ENCODE peak calls at places on chromosomes 5 and 9, in four cellular contexts. One of them, this sample, is unnamed.

GRCh38 chr5:21862986-21863385 is 990.2 kb downstream of the CDH12 start:
- DNase-seq in MM.1S: no peak
- DNase-seq in WERI-Rb-1: no peak
- DNase-seq in Peyer's patch: no peak
- DNase-seq in this sample: no peak

GRCh38 chr5:72767289-72768010 is 49.0 kb upstream of the TNPO1 start:
- DNase-seq in Peyer's patch: no peak
- DNase-seq in WERI-Rb-1: peak; percentile 20
- DNase-seq in MM.1S: no peak
- DNase-seq in this sample: no peak

GRCh38 chr9:70076678-70077077 is 33.0 kb downstream of the MAMDC2 start:
- DNase-seq in WERI-Rb-1: no peak
- DNase-seq in Peyer's patch: no peak
- DNase-seq in MM.1S: no peak
- DNase-seq in this sample: no peak

GRCh38 chr5:107469485-107469884 is 201.3 kb downstream of the EFNA5 start:
- DNase-seq in MM.1S: no peak
- DNase-seq in Peyer's patch: no peak
- DNase-seq in WERI-Rb-1: no peak
- DNase-seq in this sample: no peak

GRCh38 chr5:73640861-73641320 is 14.9 kb downstream of the ARHGEF28 start:
- DNase-seq in MM.1S: no peak
- DNase-seq in WERI-Rb-1: no peak
- DNase-seq in Peyer's patch: no peak
- DNase-seq in this sample: no peak

GRCh38 chr5:113043491-113043931 is 66.9 kb downstream of the DCP2 start:
- DNase-seq in Peyer's patch: no peak
- DNase-seq in WERI-Rb-1: no peak
- DNase-seq in MM.1S: peak; percentile 26
- DNase-seq in this sample: no peak

GRCh38 chr5:65672787-65673186 is 48.0 kb downstream of the SHLD3 start:
- DNase-seq in Peyer's patch: no peak
- DNase-seq in WERI-Rb-1: no peak
- DNase-seq in MM.1S: no peak
- DNase-seq in this sample: no peak

GRCh38 chr5:137203011-137203632 is 296.0 kb downstream of the SPOCK1 start:
- DNase-seq in WERI-Rb-1: peak; percentile 32
- DNase-seq in MM.1S: no peak
- DNase-seq in Peyer's patch: no peak
- DNase-seq in this sample: no peak

GRCh38 chr5:114101153-114101552 is 260.7 kb upstream of the KCNN2 start:
- DNase-seq in WERI-Rb-1: no peak
- DNase-seq in Peyer's patch: no peak
- DNase-seq in MM.1S: peak; percentile 66
- DNase-seq in this sample: no peak

GRCh38 chr5:145925353-145925752 is 11.0 kb upstream of the SH3RF2 start:
- DNase-seq in MM.1S: no peak
- DNase-seq in WERI-Rb-1: no peak
- DNase-seq in Peyer's patch: no peak
- DNase-seq in this sample: no peak

GRCh38 chr5:156380846-156381245 is 53.9 kb downstream of the SGCD start:
- DNase-seq in MM.1S: no peak
- DNase-seq in Peyer's patch: no peak
- DNase-seq in WERI-Rb-1: no peak
- DNase-seq in this sample: no peak

GRCh38 chr9:85541876-85542275 is 199.9 kb downstream of the AGTPBP1 start:
- DNase-seq in WERI-Rb-1: no peak
- DNase-seq in Peyer's patch: no peak
- DNase-seq in MM.1S: no peak
- DNase-seq in this sample: no peak

GRCh38 chr9:19156805-19157204 is 29.5 kb upstream of the PLIN2 start:
- DNase-seq in WERI-Rb-1: no peak
- DNase-seq in MM.1S: no peak
- DNase-seq in Peyer's patch: no peak
- DNase-seq in this sample: no peak

GRCh38 chr9:100933656-100934055 is 94.9 kb upstream of the PLPPR1 start:
- DNase-seq in MM.1S: no peak
- DNase-seq in Peyer's patch: no peak
- DNase-seq in WERI-Rb-1: no peak
- DNase-seq in this sample: no peak

GRCh38 chr9:125639057-125639456 is 68.0 kb downstream of the MAPKAP1 start:
- DNase-seq in MM.1S: no peak
- DNase-seq in WERI-Rb-1: no peak
- DNase-seq in Peyer's patch: no peak
- DNase-seq in this sample: no peak

GRCh38 chr5:178548751-178549150 is 41.4 kb downstream of the COL23A1 start:
- DNase-seq in WERI-Rb-1: no peak
- DNase-seq in MM.1S: no peak
- DNase-seq in Peyer's patch: no peak
- DNase-seq in this sample: no peak

GRCh38 chr9:116713266-116713665 is 26.2 kb downstream of the TRIM32 start:
- DNase-seq in WERI-Rb-1: no peak
- DNase-seq in MM.1S: no peak
- DNase-seq in Peyer's patch: no peak
- DNase-seq in this sample: no peak

GRCh38 chr5:63211413-63212132 is 633.0 kb downstream of the LRRC70 start:
- DNase-seq in Peyer's patch: no peak
- DNase-seq in MM.1S: no peak
- DNase-seq in WERI-Rb-1: no peak
- DNase-seq in this sample: no peak

GRCh38 chr5:112257961-112258360 is 161.1 kb downstream of the EPB41L4A start:
- DNase-seq in WERI-Rb-1: no peak
- DNase-seq in Peyer's patch: no peak
- DNase-seq in MM.1S: no peak
- DNase-seq in this sample: no peak

GRCh38 chr5:81750308-81751008 is 439 bp downstream of the SSBP2 start:
- DNase-seq in WERI-Rb-1: peak; percentile 8
- DNase-seq in Peyer's patch: no peak
- DNase-seq in MM.1S: peak; percentile 31
- DNase-seq in this sample: peak; percentile 52

GRCh38 chr5:94618029-94618492 is 343 bp downstream of the KIAA0825 start:
- DNase-seq in MM.1S: peak; percentile 16
- DNase-seq in Peyer's patch: peak; percentile 88
- DNase-seq in WERI-Rb-1: peak; percentile 57
- DNase-seq in this sample: peak; percentile 20

GRCh38 chr5:53438486-53439472 is 41.6 kb upstream of the FST start:
- DNase-seq in MM.1S: peak; percentile 27
- DNase-seq in WERI-Rb-1: no peak
- DNase-seq in Peyer's patch: no peak
- DNase-seq in this sample: no peak

GRCh38 chr9:107158321-107158720 is 124.8 kb upstream of the RAD23B start:
- DNase-seq in MM.1S: no peak
- DNase-seq in WERI-Rb-1: peak; percentile 82
- DNase-seq in Peyer's patch: no peak
- DNase-seq in this sample: no peak

GRCh38 chr9:106583751-106584150 is 279.2 kb upstream of the ZNF462 start:
- DNase-seq in Peyer's patch: no peak
- DNase-seq in MM.1S: no peak
- DNase-seq in WERI-Rb-1: no peak
- DNase-seq in this sample: no peak

GRCh38 chr5:126808619-126809018 is 31.7 kb downstream of the LMNB1 start:
- DNase-seq in MM.1S: peak; percentile 20
- DNase-seq in Peyer's patch: no peak
- DNase-seq in WERI-Rb-1: no peak
- DNase-seq in this sample: no peak

GRCh38 chr9:81848472-81848871 is 79.8 kb upstream of the SPATA31D4 start:
- DNase-seq in WERI-Rb-1: no peak
- DNase-seq in Peyer's patch: no peak
- DNase-seq in MM.1S: no peak
- DNase-seq in this sample: no peak

GRCh38 chr9:26893030-26893676 is 551 bp upstream of the CAAP1 start:
- DNase-seq in MM.1S: no peak
- DNase-seq in WERI-Rb-1: no peak
- DNase-seq in Peyer's patch: no peak
- DNase-seq in this sample: no peak

GRCh38 chr5:40260351-40260750 is 419.4 kb upstream of the PTGER4 start:
- DNase-seq in MM.1S: no peak
- DNase-seq in Peyer's patch: no peak
- DNase-seq in WERI-Rb-1: no peak
- DNase-seq in this sample: no peak

GRCh38 chr9:36560813-36561212 is 11.9 kb upstream of the MELK start:
- DNase-seq in WERI-Rb-1: no peak
- DNase-seq in MM.1S: no peak
- DNase-seq in Peyer's patch: no peak
- DNase-seq in this sample: no peak

GRCh38 chr5:152297866-152298265 is 107.2 kb downstream of the NMUR2 start:
- DNase-seq in WERI-Rb-1: no peak
- DNase-seq in MM.1S: no peak
- DNase-seq in Peyer's patch: no peak
- DNase-seq in this sample: no peak

GRCh38 chr9:86901511-86901910 is 45.8 kb downstream of the GAS1 start:
- DNase-seq in MM.1S: no peak
- DNase-seq in WERI-Rb-1: no peak
- DNase-seq in Peyer's patch: no peak
- DNase-seq in this sample: no peak

GRCh38 chr9:107260437-107261081 is 22.5 kb upstream of the RAD23B start:
- DNase-seq in Peyer's patch: no peak
- DNase-seq in MM.1S: peak; percentile 9
- DNase-seq in WERI-Rb-1: no peak
- DNase-seq in this sample: no peak

GRCh38 chr5:112535339-112535738 is 116.3 kb upstream of the EPB41L4A start:
- DNase-seq in MM.1S: no peak
- DNase-seq in WERI-Rb-1: no peak
- DNase-seq in Peyer's patch: no peak
- DNase-seq in this sample: no peak

GRCh38 chr9:134559013-134559412 is 82.6 kb upstream of the COL5A1 start:
- DNase-seq in WERI-Rb-1: no peak
- DNase-seq in MM.1S: no peak
- DNase-seq in Peyer's patch: no peak
- DNase-seq in this sample: peak; percentile 24

GRCh38 chr9:81490605-81491331 is 198.6 kb downstream of the TLE1 start:
- DNase-seq in MM.1S: no peak
- DNase-seq in Peyer's patch: no peak
- DNase-seq in WERI-Rb-1: no peak
- DNase-seq in this sample: no peak

GRCh38 chr9:111630182-111631070 is 708 bp upstream of the DNAJC25 start:
- DNase-seq in MM.1S: no peak
- DNase-seq in Peyer's patch: no peak
- DNase-seq in WERI-Rb-1: peak; percentile 20
- DNase-seq in this sample: no peak

GRCh38 chr9:3948826-3949578 is 350.9 kb downstream of the GLIS3 start:
- DNase-seq in MM.1S: no peak
- DNase-seq in WERI-Rb-1: no peak
- DNase-seq in Peyer's patch: no peak
- DNase-seq in this sample: no peak

GRCh38 chr9:3951266-3951665 is 348.6 kb downstream of the GLIS3 start:
- DNase-seq in MM.1S: no peak
- DNase-seq in WERI-Rb-1: no peak
- DNase-seq in Peyer's patch: no peak
- DNase-seq in this sample: no peak

GRCh38 chr9:3946840-3947239 is 353.0 kb downstream of the GLIS3 start:
- DNase-seq in Peyer's patch: no peak
- DNase-seq in WERI-Rb-1: no peak
- DNase-seq in MM.1S: no peak
- DNase-seq in this sample: no peak

GRCh38 chr9:3954228-3954949 is 345.5 kb downstream of the GLIS3 start:
- DNase-seq in WERI-Rb-1: no peak
- DNase-seq in MM.1S: no peak
- DNase-seq in Peyer's patch: no peak
- DNase-seq in this sample: no peak

GRCh38 chr9:3949744-3950143 is 350.1 kb downstream of the GLIS3 start:
- DNase-seq in WERI-Rb-1: no peak
- DNase-seq in MM.1S: no peak
- DNase-seq in Peyer's patch: no peak
- DNase-seq in this sample: no peak
- H3K27ac ChIP-seq in WERI-Rb-1: no peak overlapping the region
- H3K27ac ChIP-seq in MM.1S: no peak overlapping the region
- H3K27ac ChIP-seq in Peyer's patch: no peak overlapping the region
- H3K27ac ChIP-seq in this sample: no peak overlapping the region

GRCh38 chr9:113656771-113657670 is 193.5 kb downstream of the RGS3 start:
- DNase-seq in WERI-Rb-1: no peak
- DNase-seq in Peyer's patch: peak; percentile 25
- DNase-seq in MM.1S: no peak
- DNase-seq in this sample: no peak

GRCh38 chr9:113651896-113652295 is 188.4 kb downstream of the RGS3 start:
- DNase-seq in MM.1S: no peak
- DNase-seq in Peyer's patch: peak; percentile 29
- DNase-seq in WERI-Rb-1: no peak
- DNase-seq in this sample: no peak

GRCh38 chr9:113652355-113653152 is 189.0 kb downstream of the RGS3 start:
- DNase-seq in MM.1S: no peak
- DNase-seq in WERI-Rb-1: no peak
- DNase-seq in Peyer's patch: no peak
- DNase-seq in this sample: peak; percentile 37

GRCh38 chr9:113654605-113655193 is 191.2 kb downstream of the RGS3 start:
- DNase-seq in WERI-Rb-1: no peak
- DNase-seq in Peyer's patch: peak; percentile 44
- DNase-seq in MM.1S: no peak
- DNase-seq in this sample: peak; percentile 43

DNA sequence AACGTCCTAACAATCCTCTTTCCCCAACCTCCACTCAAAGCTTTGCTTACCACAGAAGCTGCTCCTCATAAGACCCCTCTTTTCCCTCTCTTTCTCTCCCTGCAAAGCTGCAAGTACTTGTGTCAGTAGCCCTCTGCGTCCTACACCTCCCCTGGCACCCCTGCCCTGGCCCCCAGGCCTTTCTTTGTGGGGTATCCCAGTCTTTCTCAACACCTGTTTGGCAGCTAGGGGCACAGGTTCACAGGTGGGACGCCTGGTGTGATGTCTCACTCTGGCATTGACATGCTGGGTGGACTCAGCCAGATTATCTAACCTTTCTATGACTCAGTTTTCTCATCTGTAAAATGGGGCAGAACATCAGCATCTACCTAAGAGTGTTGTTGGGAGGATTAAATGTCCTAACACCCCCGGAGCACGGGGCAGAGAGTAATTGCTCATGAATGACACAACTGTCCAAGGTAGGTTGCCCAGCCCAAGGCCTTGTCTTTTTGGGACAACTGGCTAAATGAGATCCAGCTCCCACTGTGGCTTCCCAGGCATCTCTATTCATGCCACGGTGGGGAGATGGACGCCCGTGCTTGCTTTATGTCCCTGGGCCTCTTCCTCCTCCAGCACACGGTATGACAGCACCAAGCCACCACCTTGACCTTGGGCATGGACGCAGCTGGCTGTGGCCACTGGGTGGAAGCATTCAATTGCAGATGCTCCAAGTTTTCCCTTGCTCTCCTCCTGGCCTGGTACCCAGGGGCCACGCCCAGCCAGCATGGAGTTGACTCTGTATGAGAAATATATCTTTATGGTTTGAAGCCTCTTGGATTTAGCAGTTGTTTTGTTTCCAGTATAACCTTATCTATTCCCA is 190.4 kb downstream of the RGS3 start:
- DNase-seq in Peyer's patch: peak; percentile 32
- DNase-seq in MM.1S: no peak
- DNase-seq in WERI-Rb-1: no peak
- DNase-seq in this sample: peak; percentile 40
- H3K27ac ChIP-seq in Peyer's patch: peak overlapping the region; percentile 37
- H3K27ac ChIP-seq in MM.1S: no peak overlapping the region
- H3K27ac ChIP-seq in WERI-Rb-1: no peak overlapping the region
- H3K27ac ChIP-seq in this sample: peak overlapping the region; percentile 72

GRCh38 chr5:71589903-71590302 is 2.8 kb downstream of the MCCC2 start:
- DNase-seq in WERI-Rb-1: no peak
- DNase-seq in Peyer's patch: no peak
- DNase-seq in MM.1S: peak; percentile 85
- DNase-seq in this sample: no peak
- H3K27ac ChIP-seq in WERI-Rb-1: no peak overlapping the region
- H3K27ac ChIP-seq in Peyer's patch: no peak overlapping the region
- H3K27ac ChIP-seq in MM.1S: peak overlapping the region; percentile 46
- H3K27ac ChIP-seq in this sample: peak overlapping the region; percentile 93

GRCh38 chr9:130939405-130939941 is 426 bp upstream of the FIBCD1 start:
- DNase-seq in MM.1S: no peak
- DNase-seq in WERI-Rb-1: peak; percentile 55
- DNase-seq in Peyer's patch: no peak
- DNase-seq in this sample: no peak
- H3K27ac ChIP-seq in MM.1S: no peak overlapping the region
- H3K27ac ChIP-seq in WERI-Rb-1: no peak overlapping the region
- H3K27ac ChIP-seq in Peyer's patch: no peak overlapping the region
- H3K27ac ChIP-seq in this sample: no peak overlapping the region